ENCODE peak calls at places on chromosomes 7 and 10, in ten cellular contexts. C is MM.1S; G is LHCN-M2; T is posterior vena cava; P is iris pigment epithelial cell; Q is colonic mucosa; X is fibroblast of lung; B is pancreas; I is amniotic stem cell; R is activated CD8-positive, alpha-beta memory T cell treated with anti-CD3 and anti-CD28 coated beads for 1 hour. N is an unnamed sample.

GRCh38 chr10:63008491-63008890 is 124.6 kb upstream of the NRBF2 start:
- DNase-seq in P (no peak), B (no peak), C (no peak), Q (no peak), R (no peak), I (no peak), T (no peak), G (no peak), X (peak), N (no peak)

GRCh38 chr7:94655884-94656657 is at the start of gene SGCE:
- DNase-seq in R (no peak), P (peak), X (peak), I (peak), Q (peak), G (peak), C (peak), T (peak), B (peak), N (no peak)

GRCh38 chr7:32228601-32229000 is 158.4 kb upstream of the PDE1C start:
- DNase-seq in I (no peak), G (no peak), T (no peak), R (no peak), B (no peak), X (no peak), C (no peak), Q (no peak), P (no peak), N (no peak)

GRCh38 chr7:150378853-150379589 is at the start of gene ZNF775:
- DNase-seq in B (peak), G (peak), R (peak), Q (peak), C (peak), T (peak), P (peak), I (peak), X (peak), N (peak)

GRCh38 chr10:5812283-5813090 is 747 bp downstream of the GDI2 start:
- DNase-seq in X (peak), G (peak), P (no peak), Q (peak), R (peak), C (peak), T (peak), I (no peak), B (peak), N (no peak)

GRCh38 chr7:913736-914520 is 37.6 kb downstream of the GET4 start:
- DNase-seq in G (no peak), Q (peak), C (no peak), P (no peak), I (no peak), T (no peak), B (peak), R (no peak), X (no peak), N (no peak)

GRCh38 chr10:69337312-69338132 is 59.2 kb downstream of the HK1 start:
- DNase-seq in X (peak), T (peak), B (no peak), C (no peak), P (peak), Q (no peak), R (no peak), G (peak), I (no peak), N (peak)

GRCh38 chr10:101901340-101901739 is 57.7 kb upstream of the KCNIP2 start:
- DNase-seq in I (no peak), X (no peak), C (no peak), P (no peak), Q (no peak), T (no peak), R (no peak), B (no peak), G (no peak), N (no peak)

GRCh38 chr7:136303162-136303561 is 326.0 kb upstream of the MTPN start:
- DNase-seq in R (no peak), I (no peak), Q (no peak), C (no peak), X (peak), B (no peak), T (no peak), P (peak), G (peak), N (no peak)

GRCh38 chr7:11665381-11665780 is 166.6 kb downstream of the THSD7A start:
- DNase-seq in X (no peak), G (no peak), C (no peak), B (no peak), Q (no peak), I (no peak), T (no peak), R (no peak), P (peak), N (no peak)

GRCh38 chr10:109698888-109699685 is 224.2 kb downstream of the XPNPEP1 start:
- DNase-seq in G (no peak), C (no peak), X (no peak), R (no peak), P (no peak), T (no peak), B (no peak), Q (no peak), I (no peak), N (no peak)